ENCODE peak calls at places on chromosomes 12 and 14, in eight cellular contexts. S is HepG2, Z is transverse colon, I is GM23338, R is breast epithelium, H is esophagus muscularis mucosa, U is stomach, F is K562. N is an unnamed sample.

GRCh38 chr12:55931317-55931779 is 386 bp downstream of the DGKA start:
- DNase-seq in S (no peak), Z (peak; percentile 52), I (no peak), R (no peak), H (no peak), U (no peak), F (no peak), N (no peak)

GRCh38 chr14:67474366-67474765 is 14.2 kb downstream of the TMEM229B start:
- DNase-seq in S (no peak), Z (no peak), I (no peak), R (no peak), H (no peak), U (no peak), F (no peak), N (no peak)

GRCh38 chr14:37924622-37925021 is 283.1 kb upstream of the SSTR1 start:
- DNase-seq in S (no peak), Z (no peak), I (peak; percentile 33), R (no peak), H (no peak), U (no peak), F (no peak), N (no peak)

GRCh38 chr14:103501921-103502669 is 20.5 kb downstream of the CKB start:
- DNase-seq in S (no peak), Z (no peak), I (no peak), R (no peak), H (no peak), U (no peak), F (no peak), N (no peak)

GRCh38 chr12:31962076-31962475 is 2.9 kb downstream of the RESF1 start:
- DNase-seq in S (no peak), Z (no peak), I (no peak), R (no peak), H (no peak), U (no peak), F (no peak), N (no peak)

GRCh38 chr14:99035712-99036593 is 236.0 kb downstream of the BCL11B start:
- DNase-seq in S (peak; percentile 10), Z (peak; percentile 57), I (peak; percentile 82), R (peak; percentile 70), H (no peak), U (peak; percentile 42), F (no peak), N (no peak)

GRCh38 chr14:61542848-61543790 is 152.2 kb upstream of the HIF1A start:
- DNase-seq in S (no peak), Z (no peak), I (no peak), R (no peak), H (no peak), U (no peak), F (no peak), N (no peak)

GRCh38 chr12:116343331-116343884 is 65.9 kb upstream of the MED13L start:
- DNase-seq in S (no peak), Z (no peak), I (no peak), R (no peak), H (no peak), U (no peak), F (no peak), N (no peak)

GRCh38 chr12:12219664-12220063 is 47.2 kb downstream of the LRP6 start:
- DNase-seq in S (peak; percentile 55), Z (no peak), I (no peak), R (no peak), H (no peak), U (no peak), F (no peak), N (no peak)

GRCh38 chr14:68397371-68397779 is 395.5 kb downstream of the ZFP36L1 start:
- DNase-seq in S (peak; percentile 43), Z (peak; percentile 74), I (no peak), R (no peak), H (no peak), U (no peak), F (no peak), N (peak; percentile 84)

GRCh38 chr14:26984318-26985177 is 386.7 kb upstream of the NOVA1 start:
- DNase-seq in S (peak; percentile 64), Z (peak; percentile 64), I (peak; percentile 87), R (peak; percentile 53), H (no peak), U (peak; percentile 62), F (peak; percentile 15), N (no peak)

GRCh38 chr12:27922591-27923139 is 49.9 kb downstream of the PTHLH start:
- DNase-seq in S (no peak), Z (no peak), I (no peak), R (no peak), H (peak; percentile 83), U (no peak), F (no peak), N (no peak)

GRCh38 chr12:124432376-124432775 is 135.0 kb downstream of the NCOR2 start:
- DNase-seq in S (no peak), Z (no peak), I (no peak), R (no peak), H (no peak), U (no peak), F (no peak), N (no peak)

GRCh38 chr12:49296836-49297694 is 2.1 kb downstream of the PRPH start:
- DNase-seq in S (peak; percentile 48), Z (peak; percentile 63), I (peak; percentile 84), R (no peak), H (no peak), U (peak; percentile 43), F (peak; percentile 91), N (peak; percentile 74)

GRCh38 chr12:127381043-127381668 is 885.8 kb upstream of the TMEM132C start:
- DNase-seq in S (peak; percentile 15), Z (peak; percentile 21), I (peak; percentile 79), R (no peak), H (peak; percentile 31), U (peak; percentile 60), F (peak; percentile 85), N (no peak)

GRCh38 chr12:124694846-124695497 is 127.6 kb upstream of the NCOR2 start:
- DNase-seq in S (no peak), Z (no peak), I (peak; percentile 45), R (no peak), H (no peak), U (no peak), F (no peak), N (no peak)

GRCh38 chr14:94702629-94703028 is 67.3 kb downstream of the GSC start:
- DNase-seq in S (no peak), Z (no peak), I (no peak), R (no peak), H (no peak), U (no peak), F (no peak), N (no peak)

GRCh38 chr14:24556756-24557155 is 19.3 kb downstream of the CTSG start:
- DNase-seq in S (no peak), Z (no peak), I (no peak), R (no peak), H (no peak), U (no peak), F (no peak), N (no peak)

DNA sequence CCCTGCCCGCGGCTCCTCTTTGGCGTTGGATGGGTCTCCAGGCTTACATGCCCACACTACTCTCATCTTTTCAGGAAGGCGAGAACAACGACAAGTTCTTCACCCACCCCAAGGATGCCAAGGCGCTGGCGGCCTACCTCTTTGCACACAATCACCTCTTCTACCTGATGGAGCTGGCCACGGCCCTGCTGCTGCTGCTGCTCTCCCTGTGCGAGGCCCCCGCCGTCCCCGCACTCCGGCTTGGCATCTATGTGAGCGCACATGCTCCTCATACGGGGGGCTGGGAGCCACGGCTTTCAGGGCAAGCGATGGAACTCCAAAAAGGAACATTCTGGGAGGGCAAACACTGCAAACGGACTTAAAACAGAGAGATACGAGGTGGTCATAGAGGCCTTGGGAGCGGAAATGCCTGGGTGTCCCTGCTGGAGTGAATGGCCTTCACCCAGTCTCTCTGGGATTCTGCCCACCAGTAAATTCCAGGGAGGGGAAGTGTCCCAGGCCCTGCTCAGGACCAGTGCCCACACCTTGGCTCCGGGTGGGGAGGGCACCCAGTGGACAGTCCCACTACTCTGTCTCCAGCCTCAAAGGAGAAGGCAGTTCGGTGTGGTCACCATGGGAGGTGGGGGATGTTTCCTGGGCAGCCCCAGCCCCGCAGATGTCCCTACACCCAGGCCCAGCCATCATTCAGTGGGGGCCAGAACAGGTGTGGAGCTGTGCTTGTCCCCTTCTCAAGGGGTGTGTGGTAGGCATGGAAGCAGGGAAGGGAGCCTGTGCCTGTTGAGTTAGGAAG is 45.0 kb downstream of the TPCN1 start:
- DNase-seq in S (no peak), Z (no peak), I (no peak), R (no peak), H (no peak), U (no peak), F (no peak), N (no peak)
- H3K36me3 ChIP-seq in S (peaks cover 6% of the 10 kb centered on the region), Z (peaks cover 8% of the 10 kb centered on the region), I (no peaks in the 10 kb centered on the region), R (no peaks in the 10 kb centered on the region), H (peaks cover 49% of the 10 kb centered on the region), U (peaks cover 87% of the 10 kb centered on the region), F (peaks cover 44% of the 10 kb centered on the region), N (peaks cover 50% of the 10 kb centered on the region)

DNA sequence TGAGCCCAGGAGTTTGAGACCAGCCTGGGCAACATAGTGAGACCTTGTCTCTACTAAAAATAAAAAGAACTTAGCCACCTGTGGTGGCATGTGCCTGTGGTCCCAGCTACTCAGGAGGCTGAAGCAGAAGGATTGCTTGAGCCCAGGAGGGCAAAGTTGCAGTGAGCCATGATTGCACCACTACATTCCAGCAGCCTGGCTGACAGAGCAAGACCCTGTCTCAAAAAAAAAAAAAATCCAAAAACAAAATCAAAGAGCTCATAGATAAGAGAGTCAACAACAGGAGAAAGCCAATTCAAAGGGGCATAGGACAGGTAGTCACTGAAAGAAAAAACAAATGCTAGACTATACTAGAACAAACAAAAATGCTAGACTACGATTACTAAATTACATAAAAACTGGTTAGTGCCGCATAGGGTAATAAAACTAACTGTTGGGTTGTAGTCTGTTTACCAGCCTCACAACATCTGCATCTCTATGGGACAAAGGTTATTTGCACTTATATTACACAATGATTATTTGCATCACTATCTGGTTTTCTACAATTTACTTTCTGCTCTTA is 16.6 kb upstream of the EEA1 start:
- DNase-seq in S (peak; percentile 95), Z (no peak), I (no peak), R (no peak), H (no peak), U (no peak), F (no peak), N (no peak)
- TF ChIP-seq POLR2AphosphoS5 in S (no peak), Z (no peak), I (no peak), R (no peak), H (no peak), U (no peak), F (no peak), N (no peak)

DNA sequence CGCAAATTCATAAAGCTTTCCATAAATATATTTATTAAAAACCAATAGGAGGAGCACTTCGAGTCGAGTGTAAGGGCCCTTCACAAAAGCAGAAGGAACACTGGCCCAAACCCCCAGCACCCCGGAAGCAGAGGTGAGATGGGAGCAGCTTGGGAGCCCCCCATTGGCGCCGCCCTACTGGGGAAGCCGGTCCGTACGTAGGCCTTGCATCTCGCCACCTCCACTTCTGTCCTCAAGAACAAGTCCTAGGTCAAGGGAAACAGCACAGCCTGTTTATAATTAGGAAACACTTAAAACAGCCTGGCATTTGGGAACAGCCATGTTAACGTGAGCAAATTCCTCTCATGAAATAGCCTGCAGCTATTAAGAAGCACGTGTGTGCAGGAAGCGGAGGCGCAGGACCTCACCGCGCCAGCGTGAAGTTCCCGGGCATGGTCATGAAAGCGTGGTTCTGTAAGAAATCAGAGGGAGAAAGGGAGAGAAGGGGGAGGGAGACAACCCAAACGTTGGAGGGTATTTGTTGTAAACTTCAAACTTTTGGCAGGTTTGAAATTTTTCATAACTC is 7.7 kb downstream of the ANKRD9 start:
- DNase-seq in S (no peak), Z (no peak), I (peak; percentile 56), R (no peak), H (no peak), U (no peak), F (peak; percentile 48), N (no peak)
- TF ChIP-seq CTCF in S (peak; percentile 26), Z (no peak), I (peak; percentile 62), R (no peak), H (no peak), U (no peak), F (peak; percentile 51), N (no peak)

GRCh38 chr12:65836419-65837197 is 12.3 kb downstream of the HMGA2 start:
- DNase-seq in S (peak; percentile 64), Z (no peak), I (no peak), R (no peak), H (no peak), U (no peak), F (no peak), N (no peak)
- H3K36me3 ChIP-seq in S (no peaks in the 10 kb centered on the region), Z (no peaks in the 10 kb centered on the region), I (no peaks in the 10 kb centered on the region), R (no peaks in the 10 kb centered on the region), H (no peaks in the 10 kb centered on the region), U (no peaks in the 10 kb centered on the region), F (no peaks in the 10 kb centered on the region), N (no peaks in the 10 kb centered on the region)